ENCODE peak calls at places on chromosome 18, in four cellular contexts. One of them, this sample, is unnamed.

GRCh38 chr18:41974661-41975286 is 19.7 kb downstream of the PIK3C3 start:
- DNase-seq in WTC11: no peak
- DNase-seq in A549: no peak
- DNase-seq in K562: no peak
- DNase-seq in this sample: no peak

GRCh38 chr18:45713239-45713638 is 10.7 kb upstream of the SLC14A1 start:
- DNase-seq in WTC11: no peak
- DNase-seq in A549: no peak
- DNase-seq in K562: no peak
- DNase-seq in this sample: peak; percentile 35

GRCh38 chr18:79583984-79584401 is 95.6 kb upstream of the CTDP1 start:
- DNase-seq in WTC11: no peak
- DNase-seq in A549: no peak
- DNase-seq in K562: no peak
- DNase-seq in this sample: no peak

GRCh38 chr18:63578357-63578958 is 8.7 kb upstream of the SERPINB13 start:
- DNase-seq in WTC11: peak; percentile 39
- DNase-seq in A549: no peak
- DNase-seq in K562: peak; percentile 12
- DNase-seq in this sample: peak; percentile 23

GRCh38 chr18:10101293-10101701 is 187.5 kb downstream of the VAPA start:
- DNase-seq in WTC11: no peak
- DNase-seq in A549: no peak
- DNase-seq in K562: no peak
- DNase-seq in this sample: no peak

GRCh38 chr18:48590678-48591077 is 51.8 kb downstream of the CTIF start:
- DNase-seq in WTC11: no peak
- DNase-seq in A549: peak; percentile 20
- DNase-seq in K562: no peak
- DNase-seq in this sample: no peak

GRCh38 chr18:13998571-13998970 is 83.2 kb upstream of the MC2R start:
- DNase-seq in WTC11: no peak
- DNase-seq in A549: no peak
- DNase-seq in K562: no peak
- DNase-seq in this sample: no peak

GRCh38 chr18:79912994-79913831 is 38.2 kb downstream of the SLC66A2 start:
- DNase-seq in WTC11: no peak
- DNase-seq in A549: no peak
- DNase-seq in K562: no peak
- DNase-seq in this sample: no peak

GRCh38 chr18:62637807-62638687 is 77.3 kb upstream of the PHLPP1 start:
- DNase-seq in WTC11: peak; percentile 78
- DNase-seq in A549: peak; percentile 26
- DNase-seq in K562: peak; percentile 70
- DNase-seq in this sample: peak; percentile 28

GRCh38 chr18:48066225-48066652 is 135.8 kb upstream of the SMAD2 start:
- DNase-seq in WTC11: no peak
- DNase-seq in A549: no peak
- DNase-seq in K562: no peak
- DNase-seq in this sample: no peak

GRCh38 chr18:47915229-47915628 is 15.2 kb downstream of the SMAD2 start:
- DNase-seq in WTC11: no peak
- DNase-seq in A549: no peak
- DNase-seq in K562: no peak
- DNase-seq in this sample: no peak

GRCh38 chr18:48719388-48719787 is 180.6 kb downstream of the CTIF start:
- DNase-seq in WTC11: no peak
- DNase-seq in A549: no peak
- DNase-seq in K562: no peak
- DNase-seq in this sample: no peak

GRCh38 chr18:12769136-12769535 is 66.3 kb downstream of the PSMG2 start:
- DNase-seq in WTC11: no peak
- DNase-seq in A549: no peak
- DNase-seq in K562: no peak
- DNase-seq in this sample: no peak

GRCh38 chr18:74200780-74201179 is 52.5 kb downstream of the TIMM21 start:
- DNase-seq in WTC11: no peak
- DNase-seq in A549: no peak
- DNase-seq in K562: no peak
- DNase-seq in this sample: no peak

GRCh38 chr18:28075501-28075900 is 101.4 kb downstream of the CDH2 start:
- DNase-seq in WTC11: no peak
- DNase-seq in A549: no peak
- DNase-seq in K562: no peak
- DNase-seq in this sample: peak; percentile 31

GRCh38 chr18:67467188-67467587 is 49.3 kb downstream of the DSEL start:
- DNase-seq in WTC11: no peak
- DNase-seq in A549: no peak
- DNase-seq in K562: no peak
- DNase-seq in this sample: no peak

GRCh38 chr18:8333961-8334360 is 275.3 kb upstream of the RAB12 start:
- DNase-seq in WTC11: no peak
- DNase-seq in A549: no peak
- DNase-seq in K562: no peak
- DNase-seq in this sample: no peak

GRCh38 chr18:49238433-49239042 is 221.9 kb downstream of the DYM start:
- DNase-seq in WTC11: no peak
- DNase-seq in A549: no peak
- DNase-seq in K562: peak; percentile 6
- DNase-seq in this sample: peak; percentile 38

GRCh38 chr18:9707381-9708056 is 582 bp upstream of the RAB31 start:
- DNase-seq in WTC11: no peak
- DNase-seq in A549: no peak
- DNase-seq in K562: peak; percentile 32
- DNase-seq in this sample: no peak

GRCh38 chr18:29074147-29074546 is 897.2 kb upstream of the CDH2 start:
- DNase-seq in WTC11: no peak
- DNase-seq in A549: no peak
- DNase-seq in K562: no peak
- DNase-seq in this sample: no peak

GRCh38 chr18:23822590-23823385 is 133.5 kb downstream of the LAMA3 start:
- DNase-seq in WTC11: no peak
- DNase-seq in A549: no peak
- DNase-seq in K562: no peak
- DNase-seq in this sample: no peak

GRCh38 chr18:74259332-74259731 is 32.4 kb downstream of the CYB5A start:
- DNase-seq in WTC11: no peak
- DNase-seq in A549: no peak
- DNase-seq in K562: no peak
- DNase-seq in this sample: no peak

GRCh38 chr18:57439617-57439975 is 4.4 kb downstream of the ONECUT2 start:
- DNase-seq in WTC11: peak; percentile 74
- DNase-seq in A549: no peak
- DNase-seq in K562: no peak
- DNase-seq in this sample: no peak

GRCh38 chr18:7822435-7823425 is 255.6 kb downstream of the PTPRM start:
- DNase-seq in WTC11: no peak
- DNase-seq in A549: no peak
- DNase-seq in K562: no peak
- DNase-seq in this sample: no peak

GRCh38 chr18:48875314-48875941 is 75.3 kb downstream of the SMAD7 start:
- DNase-seq in WTC11: no peak
- DNase-seq in A549: no peak
- DNase-seq in K562: no peak
- DNase-seq in this sample: no peak

GRCh38 chr18:13026583-13027270 is 35.6 kb downstream of the CEP192 start:
- DNase-seq in WTC11: no peak
- DNase-seq in A549: no peak
- DNase-seq in K562: no peak
- DNase-seq in this sample: no peak

GRCh38 chr18:74191577-74191976 is 43.3 kb downstream of the TIMM21 start:
- DNase-seq in WTC11: no peak
- DNase-seq in A549: no peak
- DNase-seq in K562: no peak
- DNase-seq in this sample: no peak

GRCh38 chr18:62518460-62519375 is 4.1 kb upstream of the ZCCHC2 start:
- DNase-seq in WTC11: no peak
- DNase-seq in A549: no peak
- DNase-seq in K562: peak; percentile 19
- DNase-seq in this sample: no peak

GRCh38 chr18:61554117-61554776 is 221.0 kb downstream of the CDH20 start:
- DNase-seq in WTC11: no peak
- DNase-seq in A549: no peak
- DNase-seq in K562: no peak
- DNase-seq in this sample: no peak

GRCh38 chr18:52541056-52541455 is 201.1 kb downstream of the DCC start:
- DNase-seq in WTC11: no peak
- DNase-seq in A549: no peak
- DNase-seq in K562: no peak
- DNase-seq in this sample: no peak

GRCh38 chr18:56747032-56747658 is 96.0 kb downstream of the WDR7 start:
- DNase-seq in WTC11: no peak
- DNase-seq in A549: no peak
- DNase-seq in K562: no peak
- DNase-seq in this sample: no peak

GRCh38 chr18:3138274-3138975 is 81.3 kb downstream of the MYOM1 start:
- DNase-seq in WTC11: no peak
- DNase-seq in A549: no peak
- DNase-seq in K562: no peak
- DNase-seq in this sample: no peak

GRCh38 chr18:3130344-3130743 is 89.4 kb downstream of the MYOM1 start:
- DNase-seq in WTC11: no peak
- DNase-seq in A549: no peak
- DNase-seq in K562: no peak
- DNase-seq in this sample: peak; percentile 31

GRCh38 chr18:3135536-3135935 is 84.2 kb downstream of the MYOM1 start:
- DNase-seq in WTC11: no peak
- DNase-seq in A549: no peak
- DNase-seq in K562: no peak
- DNase-seq in this sample: no peak

GRCh38 chr18:3129053-3129864 is 90.5 kb downstream of the MYOM1 start:
- DNase-seq in WTC11: peak; percentile 90
- DNase-seq in A549: peak; percentile 60
- DNase-seq in K562: peak; percentile 83
- DNase-seq in this sample: peak; percentile 82

GRCh38 chr18:3132700-3133099 is 87.1 kb downstream of the MYOM1 start:
- DNase-seq in WTC11: no peak
- DNase-seq in A549: no peak
- DNase-seq in K562: no peak
- DNase-seq in this sample: no peak
- TF ChIP-seq HMGXB4 in WTC11: no peak
- TF ChIP-seq HMGXB4 in A549: no peak
- TF ChIP-seq HMGXB4 in K562: no peak
- TF ChIP-seq HMGXB4 in this sample: no peak

DNA sequence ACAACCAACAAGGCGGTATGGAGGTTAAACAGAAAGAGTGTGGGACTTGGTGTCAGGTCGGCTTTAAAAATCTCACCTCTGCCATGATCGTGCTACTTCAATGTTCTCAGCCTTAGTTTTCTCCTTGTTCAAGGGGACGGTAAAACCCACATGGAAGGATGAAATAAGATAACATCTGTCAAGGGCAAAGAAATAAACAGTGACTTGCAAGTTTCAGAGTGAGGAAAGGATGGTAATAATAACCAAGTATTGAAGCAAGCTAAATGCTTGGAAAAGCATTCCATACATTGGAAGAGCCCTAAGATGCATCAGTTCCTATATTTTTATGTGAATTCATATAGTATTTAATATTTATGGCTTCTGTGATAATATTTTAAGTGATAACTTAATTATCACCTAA is 29.8 kb upstream of the LMAN1 start:
- DNase-seq in WTC11: no peak
- DNase-seq in A549: no peak
- DNase-seq in K562: no peak
- DNase-seq in this sample: no peak
- TF ChIP-seq HMGXB4 in WTC11: no peak
- TF ChIP-seq HMGXB4 in A549: no peak
- TF ChIP-seq HMGXB4 in K562: no peak
- TF ChIP-seq HMGXB4 in this sample: no peak

GRCh38 chr18:46856975-46857374 is 60.3 kb downstream of the PIAS2 start:
- DNase-seq in WTC11: no peak
- DNase-seq in A549: no peak
- DNase-seq in K562: no peak
- DNase-seq in this sample: no peak
- TF ChIP-seq HMGXB4 in WTC11: no peak
- TF ChIP-seq HMGXB4 in A549: no peak
- TF ChIP-seq HMGXB4 in K562: no peak
- TF ChIP-seq HMGXB4 in this sample: no peak

DNA sequence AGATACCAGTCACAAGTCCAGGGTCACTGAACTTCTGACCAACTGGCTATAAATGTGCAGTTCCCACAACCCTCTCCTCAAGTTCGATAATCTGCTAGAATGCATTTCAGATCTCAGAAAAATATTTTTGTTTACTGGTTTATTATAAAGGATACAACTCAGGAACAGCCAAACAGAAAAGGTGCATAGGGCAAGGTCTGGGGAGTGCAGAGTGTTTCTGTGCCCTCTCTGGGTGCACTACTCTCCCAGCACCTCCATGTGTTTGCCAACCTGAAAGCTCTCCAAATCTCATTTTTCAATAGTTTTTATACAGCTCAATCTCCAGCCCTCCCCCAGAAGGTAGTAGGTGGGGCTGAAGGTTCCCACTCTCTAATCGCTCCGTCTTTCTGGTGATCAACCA is 85.2 kb downstream of the SKA1 start:
- DNase-seq in WTC11: no peak
- DNase-seq in A549: no peak
- DNase-seq in K562: no peak
- DNase-seq in this sample: no peak
- TF ChIP-seq HMGXB4 in WTC11: no peak
- TF ChIP-seq HMGXB4 in A549: no peak
- TF ChIP-seq HMGXB4 in K562: no peak
- TF ChIP-seq HMGXB4 in this sample: no peak

GRCh38 chr18:53795061-53795460 is 429.4 kb downstream of the MBD2 start:
- DNase-seq in WTC11: no peak
- DNase-seq in A549: no peak
- DNase-seq in K562: no peak
- DNase-seq in this sample: no peak
- TF ChIP-seq HMGXB4 in WTC11: no peak
- TF ChIP-seq HMGXB4 in A549: no peak
- TF ChIP-seq HMGXB4 in K562: no peak
- TF ChIP-seq HMGXB4 in this sample: no peak

DNA sequence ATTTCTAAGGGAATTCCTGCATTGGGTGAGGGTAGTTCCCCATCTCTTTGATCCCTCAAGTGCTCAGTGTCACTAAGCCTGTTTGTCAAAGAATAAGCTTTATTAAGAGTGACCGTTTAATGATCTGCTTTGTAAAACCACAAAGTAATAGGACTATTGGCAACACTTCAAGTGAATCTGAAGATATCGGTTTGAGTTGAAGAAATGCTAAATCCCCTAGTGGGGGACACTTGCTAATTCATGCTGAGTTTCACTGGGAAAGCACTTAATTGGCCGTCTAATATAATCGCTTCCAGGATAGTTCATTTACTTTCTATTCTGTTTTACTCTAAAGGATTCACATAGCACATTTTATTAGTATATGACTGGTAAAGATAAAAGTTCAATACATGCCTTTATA is 54.4 kb downstream of the DTNA start:
- DNase-seq in WTC11: no peak
- DNase-seq in A549: no peak
- DNase-seq in K562: no peak
- DNase-seq in this sample: no peak
- TF ChIP-seq HMGXB4 in WTC11: no peak
- TF ChIP-seq HMGXB4 in A549: no peak
- TF ChIP-seq HMGXB4 in K562: no peak
- TF ChIP-seq HMGXB4 in this sample: no peak

This sample was measured in HepG2.